ENCODE peak calls at places on chromosomes 6 and 20, in seven cellular contexts. One of them, this sample, is unnamed.

GRCh38 chr6:15827492-15828255 is 164.8 kb upstream of the DTNBP1 start:
- DNase-seq in BJ: no peak
- DNase-seq in spleen: no peak
- DNase-seq in ELR: no peak
- DNase-seq in NAMALWA: no peak
- DNase-seq in body of pancreas: no peak
- DNase-seq in islet precursor cell: no peak
- DNase-seq in this sample: no peak

GRCh38 chr20:46060975-46061374 is 28.8 kb downstream of the NCOA5 start:
- DNase-seq in BJ: no peak
- DNase-seq in spleen: no peak
- DNase-seq in ELR: no peak
- DNase-seq in NAMALWA: no peak
- DNase-seq in body of pancreas: no peak
- DNase-seq in islet precursor cell: peak; percentile 20
- DNase-seq in this sample: no peak

GRCh38 chr20:8431538-8432434 is 299.7 kb downstream of the PLCB1 start:
- DNase-seq in BJ: no peak
- DNase-seq in spleen: no peak
- DNase-seq in ELR: no peak
- DNase-seq in NAMALWA: no peak
- DNase-seq in body of pancreas: peak; percentile 16
- DNase-seq in islet precursor cell: peak; percentile 57
- DNase-seq in this sample: peak; percentile 27

GRCh38 chr20:44021900-44022299 is 107.2 kb downstream of the TOX2 start:
- DNase-seq in BJ: no peak
- DNase-seq in spleen: no peak
- DNase-seq in ELR: no peak
- DNase-seq in NAMALWA: no peak
- DNase-seq in body of pancreas: peak; percentile 5
- DNase-seq in islet precursor cell: peak; percentile 41
- DNase-seq in this sample: no peak

GRCh38 chr20:21191839-21192238 is 66.0 kb downstream of the KIZ start:
- DNase-seq in BJ: no peak
- DNase-seq in spleen: no peak
- DNase-seq in ELR: no peak
- DNase-seq in NAMALWA: no peak
- DNase-seq in body of pancreas: no peak
- DNase-seq in islet precursor cell: peak; percentile 63
- DNase-seq in this sample: no peak

GRCh38 chr20:32362924-32363364 is 4.8 kb downstream of the ASXL1 start:
- DNase-seq in BJ: no peak
- DNase-seq in spleen: no peak
- DNase-seq in ELR: no peak
- DNase-seq in NAMALWA: no peak
- DNase-seq in body of pancreas: no peak
- DNase-seq in islet precursor cell: no peak
- DNase-seq in this sample: no peak

GRCh38 chr20:10771435-10772140 is 97.8 kb upstream of the JAG1 start:
- DNase-seq in BJ: no peak
- DNase-seq in spleen: no peak
- DNase-seq in ELR: no peak
- DNase-seq in NAMALWA: no peak
- DNase-seq in body of pancreas: no peak
- DNase-seq in islet precursor cell: no peak
- DNase-seq in this sample: no peak

GRCh38 chr20:50187403-50188051 is 3.1 kb upstream of the CEBPB start:
- DNase-seq in BJ: no peak
- DNase-seq in spleen: peak; percentile 90
- DNase-seq in ELR: peak; percentile 47
- DNase-seq in NAMALWA: no peak
- DNase-seq in body of pancreas: no peak
- DNase-seq in islet precursor cell: no peak
- DNase-seq in this sample: no peak

GRCh38 chr6:2275207-2275891 is 29.9 kb upstream of the GMDS start:
- DNase-seq in BJ: no peak
- DNase-seq in spleen: no peak
- DNase-seq in ELR: peak; percentile 27
- DNase-seq in NAMALWA: no peak
- DNase-seq in body of pancreas: no peak
- DNase-seq in islet precursor cell: no peak
- DNase-seq in this sample: peak; percentile 2

GRCh38 chr6:3228791-3229565 is 1.5 kb upstream of the TUBB2B start:
- DNase-seq in BJ: no peak
- DNase-seq in spleen: no peak
- DNase-seq in ELR: no peak
- DNase-seq in NAMALWA: no peak
- DNase-seq in body of pancreas: no peak
- DNase-seq in islet precursor cell: peak; percentile 71
- DNase-seq in this sample: no peak

GRCh38 chr6:35668708-35669440 is 19.8 kb downstream of the FKBP5 start:
- DNase-seq in BJ: no peak
- DNase-seq in spleen: no peak
- DNase-seq in ELR: peak; percentile 65
- DNase-seq in NAMALWA: no peak
- DNase-seq in body of pancreas: no peak
- DNase-seq in islet precursor cell: no peak
- DNase-seq in this sample: peak; percentile 69

GRCh38 chr6:123997223-123997622 is 193.6 kb downstream of the NKAIN2 start:
- DNase-seq in BJ: no peak
- DNase-seq in spleen: no peak
- DNase-seq in ELR: no peak
- DNase-seq in NAMALWA: no peak
- DNase-seq in body of pancreas: peak; percentile 11
- DNase-seq in islet precursor cell: no peak
- DNase-seq in this sample: no peak